ENCODE peak calls at places on chromosomes 3 and 15, in five cellular contexts. C, J, N, G and T are unnamed samples.

GRCh38 chr3:168860028-168860427 is 764.3 kb upstream of the GOLIM4 start:
- DNase-seq in N (no peak), C (no peak), J (no peak), G (no peak), T (no peak)

GRCh38 chr3:158407844-158408517 is 163.0 kb upstream of the MLF1 start:
- DNase-seq in N (no peak), G (no peak), C (no peak), J (no peak), T (no peak)

GRCh38 chr15:35129361-35129760 is 44.3 kb upstream of the NANOGP8 start:
- DNase-seq in G (no peak), C (no peak), N (no peak), J (no peak), T (no peak)

GRCh38 chr3:4768021-4768420 is 211.2 kb upstream of the BHLHE40 start:
- DNase-seq in G (no peak), C (no peak), N (no peak), J (no peak), T (no peak)

GRCh38 chr3:45027406-45027805 is 1.3 kb downstream of the CLEC3B start:
- DNase-seq in N (no peak), J (no peak), G (no peak), C (no peak), T (no peak)

GRCh38 chr3:106687905-106688304 is 689.3 kb upstream of the CCDC54 start:
- DNase-seq in C (no peak), G (no peak), N (no peak), J (no peak), T (no peak)

GRCh38 chr3:5037828-5038227 is 58.6 kb downstream of the BHLHE40 start:
- DNase-seq in N (no peak), C (no peak), J (no peak), G (no peak), T (no peak)

GRCh38 chr15:61327019-61327631 is 98.0 kb upstream of the RORA start:
- DNase-seq in J (no peak), N (no peak), C (no peak), G (no peak), T (peak)

GRCh38 chr3:193981534-193981933 is 154.4 kb upstream of the HES1 start:
- DNase-seq in J (no peak), N (no peak), C (no peak), G (no peak), T (no peak)

GRCh38 chr3:127030328-127031045 is 47.6 kb downstream of the PLXNA1 start:
- DNase-seq in J (no peak), G (no peak), C (no peak), N (no peak), T (no peak)

GRCh38 chr3:120160050-120160449 is 65.8 kb upstream of the GSK3B start:
- DNase-seq in G (peak), N (peak), J (no peak), C (peak), T (no peak)

GRCh38 chr15:81182031-81182745 is 14.5 kb upstream of the IL16 start:
- DNase-seq in C (no peak), J (no peak), N (no peak), G (no peak), T (peak)

GRCh38 chr3:57923101-57923500 is 85.1 kb upstream of the FLNB start:
- DNase-seq in G (no peak), C (no peak), J (no peak), N (no peak), T (no peak)

GRCh38 chr3:139559541-139559940 is 20.0 kb upstream of the RBP1 start:
- DNase-seq in N (no peak), J (no peak), G (no peak), C (no peak), T (no peak)

GRCh38 chr3:149020196-149020838 is 29.0 kb downstream of the GYG1 start:
- DNase-seq in C (peak), J (no peak), N (no peak), G (peak), T (no peak)
- H3K4me3 ChIP-seq in C (no peak), J (no peak), N (no peak), G (no peak), T (no peak)

GRCh38 chr15:85604194-85604593 is 190.5 kb downstream of the KLHL25 start:
- DNase-seq in G (no peak), N (no peak), C (no peak), J (no peak), T (no peak)

GRCh38 chr15:85609492-85609891 is 185.2 kb downstream of the KLHL25 start:
- DNase-seq in C (no peak), N (no peak), J (no peak), G (no peak), T (no peak)

GRCh38 chr15:85607842-85608241 is 186.9 kb downstream of the KLHL25 start:
- DNase-seq in N (no peak), C (no peak), G (peak), J (no peak), T (no peak)

GRCh38 chr15:85606721-85607120 is 188.0 kb downstream of the KLHL25 start:
- DNase-seq in G (no peak), J (no peak), C (no peak), N (no peak), T (no peak)

GRCh38 chr15:85607141-85607806 is 187.5 kb downstream of the KLHL25 start:
- DNase-seq in J (no peak), C (no peak), N (no peak), G (peak), T (no peak)
- H3K4me3 ChIP-seq in J (no peak), C (peak), N (no peak), G (no peak), T (no peak)

DNA sequence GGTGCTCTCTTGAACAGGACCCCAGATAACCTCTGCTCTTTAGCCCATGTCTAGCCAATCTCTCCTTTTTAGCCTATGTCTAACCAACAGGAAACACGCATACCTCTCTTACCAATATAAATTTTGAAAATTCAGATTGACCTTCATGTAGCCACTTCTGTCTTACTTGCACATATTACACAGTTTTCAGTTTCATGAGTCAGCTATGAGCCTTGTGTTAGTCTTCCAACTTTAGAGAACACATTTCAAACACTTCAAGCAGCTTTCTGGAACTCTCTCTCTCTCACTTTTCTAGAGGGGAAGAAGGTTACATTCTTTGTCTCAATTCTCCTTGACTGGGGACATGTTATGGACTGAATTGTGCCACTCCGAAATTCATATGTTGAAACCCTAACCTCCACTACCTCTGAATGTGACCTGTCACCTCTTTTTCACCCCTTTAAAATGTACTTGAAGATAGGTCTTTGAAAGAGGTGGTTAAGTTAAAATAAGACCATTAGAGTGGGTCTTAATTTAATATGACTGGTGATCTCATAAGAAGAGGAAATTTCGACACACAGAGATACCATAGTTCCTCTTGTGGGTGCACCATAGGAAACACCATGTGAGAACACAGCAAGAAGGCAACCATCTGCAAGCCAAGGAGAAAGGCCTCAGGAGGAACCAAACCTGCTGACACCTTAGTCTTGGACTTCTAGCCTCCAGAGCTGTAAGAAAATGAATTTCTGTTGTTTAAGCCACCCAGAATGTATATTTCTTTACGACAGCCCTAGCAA is 480.3 kb upstream of the ALCAM start:
- DNase-seq in N (no peak), C (no peak), J (no peak), G (peak), T (no peak)
- H3K4me3 ChIP-seq in N (no peak), C (no peak), J (no peak), G (no peak), T (no peak)

GRCh38 chr3:10549617-10550228 is 44.3 kb upstream of the ATP2B2 start:
- DNase-seq in G (no peak), J (no peak), N (no peak), C (no peak), T (no peak)
- H3K4me3 ChIP-seq in G (no peak), J (no peak), N (no peak), C (no peak), T (no peak)

GRCh38 chr15:76905013-76905839 is at the start of gene SCAPER:
- DNase-seq in J (peak), G (peak), C (peak), N (peak), T (peak)

GRCh38 chr15:76903251-76903681 is 1.9 kb downstream of the SCAPER start:
- DNase-seq in G (peak), C (no peak), J (peak), N (no peak), T (peak)

GRCh38 chr15:76901965-76902364 is 3.2 kb downstream of the SCAPER start:
- DNase-seq in J (no peak), C (no peak), N (no peak), G (no peak), T (no peak)

GRCh38 chr15:76904461-76905012 is 603 bp downstream of the SCAPER start:
- DNase-seq in C (no peak), G (no peak), J (peak), N (no peak), T (peak)

GRCh38 chr15:76905855-76906254 is 715 bp upstream of the SCAPER start:
- DNase-seq in N (no peak), C (no peak), J (no peak), G (no peak), T (no peak)
- H3K4me3 ChIP-seq in N (peak), C (peak), J (peak), G (peak), T (peak)

GRCh38 chr15:65044724-65045481 is at the start of gene SLC51B:
- DNase-seq in G (peak), N (no peak), C (no peak), J (no peak), T (no peak)

GRCh38 chr15:65052956-65053355 is 7.8 kb downstream of the SLC51B start:
- DNase-seq in C (no peak), N (no peak), J (no peak), G (no peak), T (no peak)

GRCh38 chr15:65050270-65050669 is 5.1 kb downstream of the SLC51B start:
- DNase-seq in G (no peak), J (no peak), C (no peak), N (no peak), T (no peak)

GRCh38 chr15:65051266-65051665 is 6.1 kb downstream of the SLC51B start:
- DNase-seq in G (no peak), C (no peak), J (no peak), N (no peak), T (no peak)

DNA sequence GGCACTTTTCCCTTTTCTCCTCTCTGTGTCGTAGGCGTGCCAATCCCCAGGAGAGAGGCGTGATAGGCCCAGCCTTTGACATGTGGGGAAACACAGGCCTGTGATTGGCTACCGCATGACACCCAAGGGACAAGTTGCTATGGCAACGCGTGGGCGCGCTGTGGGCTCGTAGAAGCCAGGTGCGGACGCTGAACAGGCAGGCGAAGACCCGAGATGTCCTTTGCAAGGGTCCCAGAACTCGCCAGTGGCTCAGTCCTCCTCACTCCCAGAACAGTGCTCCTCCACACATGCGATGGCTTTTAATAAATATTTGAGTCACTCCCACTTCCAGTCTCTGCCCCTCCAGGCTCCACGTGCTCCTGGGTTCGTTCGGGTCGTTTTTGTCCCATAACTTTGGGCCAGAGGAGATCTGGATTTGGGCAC is 4.2 kb downstream of the SLC51B start:
- DNase-seq in G (peak), J (peak), C (peak), N (peak), T (peak)
- H3K4me3 ChIP-seq in G (no peak), J (peak), C (peak), N (peak), T (peak)

DNA sequence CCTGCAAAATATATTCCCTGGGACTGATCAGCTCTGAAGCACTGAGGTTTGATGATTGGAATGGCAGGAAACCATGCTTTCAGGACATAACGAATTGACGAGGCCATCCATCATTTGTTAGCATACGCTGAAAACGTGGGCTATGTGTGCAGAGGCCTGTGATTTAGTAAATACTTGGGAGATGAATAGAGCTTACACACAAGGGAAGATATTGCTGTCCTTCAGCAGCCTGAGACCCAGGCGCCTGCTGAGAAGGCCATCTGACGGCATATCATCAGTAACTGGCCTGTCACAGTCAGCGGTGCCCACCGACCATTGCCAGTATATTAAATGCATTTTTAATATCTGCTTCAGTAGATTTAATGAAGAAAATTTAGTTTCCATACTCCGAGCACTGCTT is 16.2 kb downstream of the CDIN1 start:
- DNase-seq in C (no peak), N (no peak), J (no peak), G (no peak), T (no peak)
- H3K4me3 ChIP-seq in C (no peak), N (no peak), J (no peak), G (no peak), T (no peak)